ENCODE peak calls at places on chromosome 3, in seven cellular contexts. Q is thoracic aorta, W is IMR-90, V is HCT116, N is uterus, J is GM12878, T is H9. Y is an unnamed sample.

GRCh38 chr3:120350431-120350941 is 1.3 kb upstream of the LRRC58 start:
- DNase-seq in T (no peak), J (no peak), Q (no peak), N (peak; percentile 20), V (no peak), W (peak; percentile 84), Y (no peak)

GRCh38 chr3:85903434-85903833 is 944.6 kb downstream of the CADM2 start:
- DNase-seq in N (no peak), T (no peak), V (no peak), W (no peak), J (no peak), Q (no peak), Y (no peak)

GRCh38 chr3:150589759-150590158 is 13.4 kb upstream of the SELENOT start:
- DNase-seq in T (no peak), N (no peak), Q (no peak), J (no peak), W (peak; percentile 32), V (no peak), Y (no peak)

GRCh38 chr3:138845771-138846173 is 11.0 kb upstream of the PIK3CB start:
- DNase-seq in W (no peak), V (no peak), Q (no peak), N (no peak), T (peak; percentile 43), J (no peak), Y (no peak)

GRCh38 chr3:17995769-17996168 is 253.3 kb upstream of the TBC1D5 start:
- DNase-seq in T (no peak), Q (no peak), J (no peak), N (no peak), V (no peak), W (no peak), Y (no peak)

GRCh38 chr3:111269782-111270181 is 198.2 kb downstream of the NECTIN3 start:
- DNase-seq in W (no peak), Q (no peak), J (no peak), T (no peak), V (no peak), N (no peak), Y (no peak)

GRCh38 chr3:113274425-113274824 is 63.1 kb downstream of the BOC start:
- DNase-seq in Q (no peak), N (peak; percentile 17), V (no peak), T (peak; percentile 15), J (no peak), W (no peak), Y (no peak)

GRCh38 chr3:172467170-172467824 is 19.0 kb upstream of the GHSR start:
- DNase-seq in V (peak; percentile 42), J (no peak), W (peak; percentile 66), N (no peak), Q (no peak), T (no peak), Y (no peak)

GRCh38 chr3:66644549-66644948 is 143.7 kb upstream of the LRIG1 start:
- DNase-seq in N (no peak), Q (no peak), J (no peak), T (no peak), V (no peak), W (no peak), Y (no peak)

GRCh38 chr3:183802989-183803388 is 22.4 kb downstream of the MAP6D1 start:
- DNase-seq in N (no peak), W (no peak), V (no peak), T (no peak), J (no peak), Q (no peak), Y (peak; percentile 8)

GRCh38 chr3:140342668-140343067 is 335.2 kb upstream of the TRIM42 start:
- DNase-seq in T (no peak), W (no peak), N (no peak), V (no peak), J (no peak), Q (no peak), Y (no peak)

GRCh38 chr3:98777801-98778220 is 14.7 kb downstream of the ST3GAL6 start:
- DNase-seq in N (no peak), V (no peak), J (no peak), W (peak; percentile 80), T (no peak), Q (no peak), Y (no peak)
- TF ChIP-seq CTCF in N (no peak), V (no peak), J (no peak), W (peak; percentile 15), T (no peak), Q (no peak), Y (peak; percentile 21)

GRCh38 chr3:62370112-62371031 is 3.0 kb downstream of the FEZF2 start:
- DNase-seq in T (peak; percentile 67), N (no peak), Q (no peak), J (no peak), V (no peak), W (no peak), Y (no peak)

GRCh38 chr3:62371032-62371734 is 2.2 kb downstream of the FEZF2 start:
- DNase-seq in W (no peak), J (no peak), Q (no peak), V (no peak), N (no peak), T (peak; percentile 50), Y (no peak)

GRCh38 chr3:62369476-62369743 is 3.9 kb downstream of the FEZF2 start:
- DNase-seq in T (no peak), V (no peak), N (no peak), J (no peak), Q (no peak), W (no peak), Y (no peak)

GRCh38 chr3:62367735-62368704 is 5.3 kb downstream of the FEZF2 start:
- DNase-seq in V (no peak), W (no peak), N (no peak), T (peak; percentile 57), Q (no peak), J (no peak), Y (no peak)

DNA sequence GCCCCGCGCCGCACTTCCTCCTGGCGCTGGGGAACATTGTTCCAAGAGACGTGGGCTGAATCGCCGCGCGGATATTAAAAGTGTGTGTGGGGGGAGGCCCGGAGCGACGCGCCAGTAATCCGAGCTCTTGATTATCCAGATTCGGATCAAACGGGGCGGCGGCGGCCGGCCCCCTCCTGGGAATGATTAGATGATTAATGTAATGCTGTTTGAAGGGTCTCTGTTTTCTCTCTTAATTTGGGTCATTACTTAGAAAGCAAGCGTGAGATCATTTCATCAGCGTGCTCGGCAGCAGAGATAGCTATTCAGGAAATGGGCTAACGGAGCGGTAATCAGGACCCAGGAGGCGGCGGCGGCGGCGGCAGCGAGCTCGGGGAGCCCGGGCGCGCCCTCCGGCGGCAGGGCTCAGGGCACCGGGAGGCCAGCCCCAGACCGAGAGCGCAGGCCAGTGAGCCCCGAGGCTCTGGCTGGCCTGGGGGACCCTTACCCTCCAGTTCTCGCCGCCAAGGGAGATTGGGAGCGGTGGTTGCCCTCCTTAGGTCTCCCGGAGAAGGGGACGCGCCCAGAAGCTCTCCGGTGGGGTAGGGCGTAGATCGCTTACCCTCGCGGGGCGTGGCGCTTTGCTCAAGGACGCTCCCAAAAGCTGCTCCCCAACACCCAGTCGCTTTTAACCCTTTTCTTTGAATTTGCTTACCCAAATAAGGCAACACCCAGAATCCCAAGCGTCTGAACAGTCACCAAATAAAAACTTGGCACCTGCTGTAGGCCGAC is 4.5 kb downstream of the FEZF2 start:
- DNase-seq in T (peak; percentile 75), Q (no peak), W (no peak), J (no peak), V (no peak), N (no peak), Y (no peak)
- H3K27me3 ChIP-seq in T (peaks cover 88% of the 10 kb centered on the region), Q (peaks cover 38% of the 10 kb centered on the region), W (peaks cover 80% of the 10 kb centered on the region), J (peaks cover 8% of the 10 kb centered on the region), V (peaks cover 12% of the 10 kb centered on the region), N (peaks cover 61% of the 10 kb centered on the region), Y (peaks cover 96% of the 10 kb centered on the region)

GRCh38 chr3:56347219-56347871 is 120.9 kb downstream of the ERC2 start:
- DNase-seq in J (no peak), W (no peak), V (no peak), T (peak; percentile 90), N (no peak), Q (no peak), Y (no peak)
- TF ChIP-seq CTCF in J (peak; percentile 55), W (no peak), V (peak; percentile 32), T (peak; percentile 96), N (no peak), Q (no peak), Y (peak; percentile 10)

GRCh38 chr3:147414369-147415135 is 5.4 kb downstream of the ZIC1 start:
- DNase-seq in W (no peak), Q (no peak), N (no peak), V (no peak), J (no peak), T (no peak), Y (no peak)

GRCh38 chr3:147415337-147415736 is 6.2 kb downstream of the ZIC1 start:
- DNase-seq in W (no peak), V (no peak), T (peak; percentile 55), Q (no peak), J (no peak), N (no peak), Y (no peak)

GRCh38 chr3:147412491-147412916 is 3.3 kb downstream of the ZIC1 start:
- DNase-seq in N (no peak), Q (no peak), J (no peak), V (no peak), T (peak; percentile 79), W (no peak), Y (no peak)

GRCh38 chr3:147412917-147413711 is 3.9 kb downstream of the ZIC1 start:
- DNase-seq in V (no peak), J (no peak), Q (no peak), T (peak; percentile 67), N (no peak), W (no peak), Y (no peak)

GRCh38 chr3:147413712-147414325 is 4.7 kb downstream of the ZIC1 start:
- DNase-seq in W (no peak), J (no peak), T (peak; percentile 61), V (no peak), N (no peak), Q (no peak), Y (no peak)
- H3K27me3 ChIP-seq in W (peaks cover 78% of the 10 kb centered on the region), J (peaks cover 7% of the 10 kb centered on the region), T (peaks cover 81% of the 10 kb centered on the region), V (no peaks in the 10 kb centered on the region), N (peaks cover 95% of the 10 kb centered on the region), Q (peaks cover 52% of the 10 kb centered on the region), Y (peaks cover 99% of the 10 kb centered on the region)

GRCh38 chr3:185070491-185071335 is 82.1 kb downstream of the C3orf70 start:
- DNase-seq in J (no peak), W (peak; percentile 25), V (peak; percentile 18), N (no peak), Q (no peak), T (peak; percentile 87), Y (no peak)
- TF ChIP-seq CTCF in J (peak; percentile 6), W (peak; percentile 34), V (no peak), N (no peak), Q (peak; percentile 19), T (peak; percentile 64), Y (no peak)